ENCODE peak calls at places on chromosomes 5 and 9, in seven cellular contexts. H is RPMI8226, Q is WTC11, C is heart right ventricle, U is MV-4-11, D is AG20443, K is iPS-NIHi11. S is an unnamed sample.

GRCh38 chr9:126147620-126148522 is 178.8 kb upstream of the MVB12B start:
- DNase-seq in H (no peak), Q (no peak), C (no peak), U (no peak), D (peak), K (no peak), S (no peak)

GRCh38 chr5:80275347-80275746 is 19.5 kb upstream of the SERINC5 start:
- DNase-seq in H (peak), Q (no peak), C (no peak), U (peak), D (peak), K (peak), S (no peak)

GRCh38 chr9:980621-981020 is 4.2 kb downstream of the DMRT3 start:
- DNase-seq in H (no peak), Q (no peak), C (no peak), U (no peak), D (no peak), K (no peak), S (no peak)

GRCh38 chr5:135502836-135503520 is 32.8 kb downstream of the NEUROG1 start:
- DNase-seq in H (no peak), Q (no peak), C (no peak), U (no peak), D (no peak), K (no peak), S (no peak)

GRCh38 chr9:109857337-109857736 is 77.3 kb downstream of the PALM2AKAP2 start:
- DNase-seq in H (no peak), Q (no peak), C (no peak), U (no peak), D (peak), K (no peak), S (no peak)

GRCh38 chr5:169712428-169712827 is 75.4 kb downstream of the DOCK2 start:
- DNase-seq in H (no peak), Q (no peak), C (no peak), U (no peak), D (no peak), K (no peak), S (no peak)

GRCh38 chr5:74631088-74631960 is 9.2 kb downstream of the ENC1 start:
- DNase-seq in H (no peak), Q (no peak), C (no peak), U (peak), D (no peak), K (no peak), S (peak)

GRCh38 chr5:136236479-136237083 is 43.6 kb upstream of the SMIM32 start:
- DNase-seq in H (no peak), Q (no peak), C (no peak), U (no peak), D (no peak), K (no peak), S (no peak)